ENCODE peak calls at places on chromosome 20, in six cellular contexts. One of them, this sample, is unnamed.

GRCh38 chr20:1702288-1702687 is 44.7 kb upstream of the SIRPG start:
- DNase-seq in GM12878: no peak
- DNase-seq in HCT116: no peak
- DNase-seq in HepG2: no peak
- DNase-seq in SK-N-SH: no peak
- DNase-seq in K562: no peak
- DNase-seq in this sample: no peak

GRCh38 chr20:18388860-18389259 is 78.0 kb downstream of the DZANK1 start:
- DNase-seq in GM12878: no peak
- DNase-seq in HCT116: peak; percentile 7
- DNase-seq in HepG2: peak; percentile 95
- DNase-seq in SK-N-SH: no peak
- DNase-seq in K562: no peak
- DNase-seq in this sample: no peak

GRCh38 chr20:51350941-51351631 is 191.4 kb downstream of the NFATC2 start:
- DNase-seq in GM12878: no peak
- DNase-seq in HCT116: no peak
- DNase-seq in HepG2: no peak
- DNase-seq in SK-N-SH: no peak
- DNase-seq in K562: no peak
- DNase-seq in this sample: no peak

GRCh38 chr20:56427797-56428196 is 15.7 kb downstream of the CASS4 start:
- DNase-seq in GM12878: no peak
- DNase-seq in HCT116: no peak
- DNase-seq in HepG2: no peak
- DNase-seq in SK-N-SH: no peak
- DNase-seq in K562: no peak
- DNase-seq in this sample: no peak

GRCh38 chr20:50017160-50017559 is 34.4 kb downstream of the SNAI1 start:
- DNase-seq in GM12878: no peak
- DNase-seq in HCT116: no peak
- DNase-seq in HepG2: no peak
- DNase-seq in SK-N-SH: no peak
- DNase-seq in K562: no peak
- DNase-seq in this sample: no peak

GRCh38 chr20:20367681-20368413 is at the start of gene INSM1:
- DNase-seq in GM12878: no peak
- DNase-seq in HCT116: no peak
- DNase-seq in HepG2: no peak
- DNase-seq in SK-N-SH: peak; percentile 47
- DNase-seq in K562: no peak
- DNase-seq in this sample: no peak

GRCh38 chr20:35838213-35838612 is 66.4 kb downstream of the PHF20 start:
- DNase-seq in GM12878: no peak
- DNase-seq in HCT116: no peak
- DNase-seq in HepG2: no peak
- DNase-seq in SK-N-SH: no peak
- DNase-seq in K562: no peak
- DNase-seq in this sample: no peak

GRCh38 chr20:50464026-50464724 is 46.0 kb upstream of the PTPN1 start:
- DNase-seq in GM12878: no peak
- DNase-seq in HCT116: no peak
- DNase-seq in HepG2: peak; percentile 66
- DNase-seq in SK-N-SH: peak; percentile 81
- DNase-seq in K562: peak; percentile 73
- DNase-seq in this sample: peak; percentile 39

GRCh38 chr20:45910670-45911485 is 1.1 kb downstream of the PLTP start:
- DNase-seq in GM12878: peak; percentile 99
- DNase-seq in HCT116: peak; percentile 96
- DNase-seq in HepG2: no peak
- DNase-seq in SK-N-SH: peak; percentile 96
- DNase-seq in K562: peak; percentile 98
- DNase-seq in this sample: no peak

GRCh38 chr20:13028673-13029072 is 19.9 kb downstream of the SPTLC3 start:
- DNase-seq in GM12878: no peak
- DNase-seq in HCT116: no peak
- DNase-seq in HepG2: no peak
- DNase-seq in SK-N-SH: no peak
- DNase-seq in K562: no peak
- DNase-seq in this sample: no peak

GRCh38 chr20:31515775-31516107 is 1.5 kb downstream of the HM13 start:
- DNase-seq in GM12878: no peak
- DNase-seq in HCT116: no peak
- DNase-seq in HepG2: no peak
- DNase-seq in SK-N-SH: no peak
- DNase-seq in K562: no peak
- DNase-seq in this sample: no peak

GRCh38 chr20:16637814-16638213 is 64.6 kb upstream of the KIF16B start:
- DNase-seq in GM12878: no peak
- DNase-seq in HCT116: no peak
- DNase-seq in HepG2: no peak
- DNase-seq in SK-N-SH: no peak
- DNase-seq in K562: no peak
- DNase-seq in this sample: no peak

GRCh38 chr20:7596541-7596940 is 343.7 kb downstream of the HAO1 start:
- DNase-seq in GM12878: no peak
- DNase-seq in HCT116: no peak
- DNase-seq in HepG2: no peak
- DNase-seq in SK-N-SH: no peak
- DNase-seq in K562: no peak
- DNase-seq in this sample: no peak
- TF ChIP-seq REST in GM12878: no peak
- TF ChIP-seq REST in HCT116: no peak
- TF ChIP-seq REST in HepG2: no peak
- TF ChIP-seq REST in SK-N-SH: no peak
- TF ChIP-seq REST in K562: no peak
- TF ChIP-seq REST in this sample: no peak

GRCh38 chr20:38434310-38434741 is 802 bp downstream of the SNHG17 start:
- DNase-seq in GM12878: no peak
- DNase-seq in HCT116: no peak
- DNase-seq in HepG2: no peak
- DNase-seq in SK-N-SH: peak; percentile 43
- DNase-seq in K562: peak; percentile 52
- DNase-seq in this sample: no peak
- TF ChIP-seq SIN3A in GM12878: no peak
- TF ChIP-seq SIN3A in HCT116: no peak
- TF ChIP-seq SIN3A in HepG2: no peak
- TF ChIP-seq SIN3A in SK-N-SH: peak; percentile 24
- TF ChIP-seq SIN3A in K562: no peak
- TF ChIP-seq SIN3A in this sample: no peak

GRCh38 chr20:34709044-34709835 is 5.1 kb downstream of the TP53INP2 start:
- DNase-seq in GM12878: peak; percentile 55
- DNase-seq in HCT116: peak; percentile 57
- DNase-seq in HepG2: no peak
- DNase-seq in SK-N-SH: peak; percentile 92
- DNase-seq in K562: peak; percentile 86
- DNase-seq in this sample: no peak
- TF ChIP-seq POLR2AphosphoS5 in GM12878: peak; percentile 48
- TF ChIP-seq POLR2AphosphoS5 in HCT116: peak; percentile 9
- TF ChIP-seq POLR2AphosphoS5 in HepG2: no peak
- TF ChIP-seq POLR2AphosphoS5 in SK-N-SH: no peak
- TF ChIP-seq POLR2AphosphoS5 in K562: no peak
- TF ChIP-seq POLR2AphosphoS5 in this sample: peak; percentile 34

GRCh38 chr20:63735859-63736718 is at the start of gene LIME1:
- DNase-seq in GM12878: no peak
- DNase-seq in HCT116: no peak
- DNase-seq in HepG2: no peak
- DNase-seq in SK-N-SH: peak; percentile 28
- DNase-seq in K562: peak; percentile 12
- DNase-seq in this sample: no peak
- TF ChIP-seq REST in GM12878: no peak
- TF ChIP-seq REST in HCT116: no peak
- TF ChIP-seq REST in HepG2: no peak
- TF ChIP-seq REST in SK-N-SH: no peak
- TF ChIP-seq REST in K562: no peak
- TF ChIP-seq REST in this sample: no peak

GRCh38 chr20:14879839-14880238 is 542.4 kb upstream of the FLRT3 start:
- DNase-seq in GM12878: no peak
- DNase-seq in HCT116: no peak
- DNase-seq in HepG2: no peak
- DNase-seq in SK-N-SH: no peak
- DNase-seq in K562: no peak
- DNase-seq in this sample: no peak

GRCh38 chr20:14879020-14879697 is 541.7 kb upstream of the FLRT3 start:
- DNase-seq in GM12878: no peak
- DNase-seq in HCT116: peak; percentile 77
- DNase-seq in HepG2: peak; percentile 83
- DNase-seq in SK-N-SH: no peak
- DNase-seq in K562: no peak
- DNase-seq in this sample: peak; percentile 30

GRCh38 chr20:14877616-14878015 is 540.2 kb upstream of the FLRT3 start:
- DNase-seq in GM12878: no peak
- DNase-seq in HCT116: no peak
- DNase-seq in HepG2: no peak
- DNase-seq in SK-N-SH: no peak
- DNase-seq in K562: no peak
- DNase-seq in this sample: no peak

GRCh38 chr20:14881518-14881917 is 544.1 kb upstream of the FLRT3 start:
- DNase-seq in GM12878: no peak
- DNase-seq in HCT116: no peak
- DNase-seq in HepG2: no peak
- DNase-seq in SK-N-SH: no peak
- DNase-seq in K562: no peak
- DNase-seq in this sample: no peak

GRCh38 chr20:14878676-14879019 is 541.2 kb upstream of the FLRT3 start:
- DNase-seq in GM12878: no peak
- DNase-seq in HCT116: no peak
- DNase-seq in HepG2: no peak
- DNase-seq in SK-N-SH: no peak
- DNase-seq in K562: no peak
- DNase-seq in this sample: no peak
- TF ChIP-seq SIN3A in GM12878: no peak
- TF ChIP-seq SIN3A in HCT116: no peak
- TF ChIP-seq SIN3A in HepG2: no peak
- TF ChIP-seq SIN3A in SK-N-SH: no peak
- TF ChIP-seq SIN3A in K562: no peak
- TF ChIP-seq SIN3A in this sample: no peak

GRCh38 chr20:9981834-9982233 is 53.0 kb upstream of the ANKEF1 start:
- DNase-seq in GM12878: no peak
- DNase-seq in HCT116: no peak
- DNase-seq in HepG2: no peak
- DNase-seq in SK-N-SH: no peak
- DNase-seq in K562: no peak
- DNase-seq in this sample: no peak

GRCh38 chr20:9977629-9978028 is 57.2 kb upstream of the ANKEF1 start:
- DNase-seq in GM12878: no peak
- DNase-seq in HCT116: peak; percentile 80
- DNase-seq in HepG2: peak; percentile 10
- DNase-seq in SK-N-SH: no peak
- DNase-seq in K562: no peak
- DNase-seq in this sample: no peak

GRCh38 chr20:9974324-9974723 is 60.5 kb upstream of the ANKEF1 start:
- DNase-seq in GM12878: no peak
- DNase-seq in HCT116: no peak
- DNase-seq in HepG2: no peak
- DNase-seq in SK-N-SH: no peak
- DNase-seq in K562: no peak
- DNase-seq in this sample: no peak

DNA sequence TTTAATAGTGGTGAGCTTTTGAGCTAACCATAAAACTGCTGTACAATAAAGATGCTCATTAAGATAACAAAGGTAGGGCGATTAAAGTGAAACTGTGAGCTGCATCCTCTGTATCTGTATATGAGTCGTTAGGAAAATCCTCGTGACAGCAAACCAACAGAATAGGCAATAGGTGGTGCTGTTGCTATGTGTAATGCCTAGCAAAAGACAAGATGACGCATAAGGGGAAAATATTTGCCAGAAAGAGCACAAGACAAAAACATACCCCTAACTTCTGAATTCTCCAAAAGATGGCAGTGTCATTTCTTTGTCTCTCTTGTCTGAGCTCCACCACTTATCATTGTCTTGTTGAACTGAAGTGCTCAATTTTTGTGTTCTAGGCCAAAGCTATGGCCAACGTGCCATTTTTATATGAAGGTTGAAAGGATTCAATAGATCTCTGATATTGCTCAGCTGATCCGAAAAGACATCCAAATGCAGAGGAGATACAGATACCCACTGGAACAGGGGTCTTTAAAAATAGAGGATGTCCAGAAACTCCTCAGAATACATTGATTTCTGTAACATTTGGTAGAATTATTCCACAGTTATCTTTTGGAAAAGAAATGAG is 56.3 kb upstream of the ANKEF1 start:
- DNase-seq in GM12878: peak; percentile 41
- DNase-seq in HCT116: peak; percentile 79
- DNase-seq in HepG2: peak; percentile 82
- DNase-seq in SK-N-SH: peak; percentile 66
- DNase-seq in K562: no peak
- DNase-seq in this sample: peak; percentile 84
- TF ChIP-seq POLR2AphosphoS5 in GM12878: no peak
- TF ChIP-seq POLR2AphosphoS5 in HCT116: no peak
- TF ChIP-seq POLR2AphosphoS5 in HepG2: no peak
- TF ChIP-seq POLR2AphosphoS5 in SK-N-SH: no peak
- TF ChIP-seq POLR2AphosphoS5 in K562: no peak
- TF ChIP-seq POLR2AphosphoS5 in this sample: no peak

DNA sequence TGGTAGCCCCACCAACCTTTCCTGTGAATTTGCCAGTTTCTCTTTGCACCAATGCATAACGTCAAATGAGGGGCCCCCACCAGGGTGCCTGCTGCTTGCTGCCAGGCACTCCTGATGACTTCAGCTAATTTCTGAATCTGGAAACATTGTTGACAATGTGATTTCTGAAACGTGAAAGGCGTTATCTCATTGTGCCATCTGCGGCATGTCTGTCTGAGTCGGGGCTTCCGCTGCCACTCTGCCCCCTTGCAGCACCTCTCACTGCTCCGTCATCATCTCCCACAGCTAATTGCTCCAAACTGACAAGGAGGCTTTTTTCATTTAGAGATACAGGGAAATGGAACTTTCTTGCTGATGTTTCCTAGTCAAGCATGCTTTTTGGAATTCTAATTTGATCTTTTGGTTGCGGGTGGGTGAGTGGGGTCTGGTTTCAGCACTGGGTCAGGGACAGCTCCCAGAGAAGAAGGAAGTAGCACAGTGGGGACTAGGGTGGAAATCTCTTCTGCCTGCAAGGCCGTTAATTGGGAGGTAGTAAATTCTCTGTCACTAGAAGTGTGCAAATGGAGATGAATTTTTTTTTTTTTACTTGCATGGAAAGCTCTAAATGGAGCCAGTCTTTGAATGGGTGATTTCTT is 233.5 kb downstream of the DHX35 start:
- DNase-seq in GM12878: no peak
- DNase-seq in HCT116: no peak
- DNase-seq in HepG2: no peak
- DNase-seq in SK-N-SH: peak; percentile 44
- DNase-seq in K562: no peak
- DNase-seq in this sample: no peak
- TF ChIP-seq REST in GM12878: peak; percentile 75
- TF ChIP-seq REST in HCT116: peak; percentile 49
- TF ChIP-seq REST in HepG2: peak; percentile 58
- TF ChIP-seq REST in SK-N-SH: peak; percentile 79
- TF ChIP-seq REST in K562: peak; percentile 79
- TF ChIP-seq REST in this sample: no peak